ENCODE peak calls at places on chromosomes 4 and X, in six cellular contexts. Q is GM23338, Y is ovary, W is K562, L is mucosa of descending colon, T is prostate gland. R is an unnamed sample. For H3K4me1, the result is how much of the 10 kb centered on the place peaks cover.

GRCh38 chrX:153406903-153407302 is 4.4 kb upstream of the ZFP92 start:
- DNase-seq in Q (no peak), Y (no peak), W (no peak), L (no peak), T (no peak), R (no peak)

GRCh38 chr4:2243682-2244380 is 1.9 kb upstream of the HAUS3 start:
- DNase-seq in Q (no peak), Y (peak), W (peak), L (peak), T (no peak), R (no peak)

GRCh38 chr4:6987566-6987920 is 55.6 kb upstream of the TADA2B start:
- DNase-seq in Q (peak), Y (no peak), W (no peak), L (no peak), T (no peak), R (no peak)

GRCh38 chr4:187304131-187304530 is 580.5 kb upstream of the FAT1 start:
- DNase-seq in Q (peak), Y (no peak), W (no peak), L (no peak), T (no peak), R (no peak)

GRCh38 chrX:150152546-150152945 is 210.6 kb upstream of the MAMLD1 start:
- DNase-seq in Q (no peak), Y (no peak), W (no peak), L (no peak), T (no peak), R (no peak)

GRCh38 chr4:25767877-25768475 is 94.8 kb downstream of the SEL1L3 start:
- DNase-seq in Q (peak), Y (peak), W (peak), L (peak), T (peak), R (no peak)

GRCh38 chr4:55184600-55185523 is 59.5 kb upstream of the KDR start:
- DNase-seq in Q (peak), Y (no peak), W (peak), L (no peak), T (peak), R (no peak)

GRCh38 chr4:13084210-13084609 is 399.9 kb downstream of the RAB28 start:
- DNase-seq in Q (no peak), Y (no peak), W (no peak), L (no peak), T (no peak), R (no peak)

GRCh38 chrX:65635371-65635770 is 32.1 kb upstream of the MSN start:
- DNase-seq in Q (no peak), Y (peak), W (no peak), L (no peak), T (no peak), R (no peak)

GRCh38 chr4:122679946-122680345 is 52.6 kb upstream of the BBS12 start:
- DNase-seq in Q (no peak), Y (no peak), W (no peak), L (no peak), T (no peak), R (no peak)

GRCh38 chr4:107825072-107825789 is 499 bp downstream of the SGMS2 start:
- DNase-seq in Q (peak), Y (peak), W (peak), L (peak), T (peak), R (peak)

GRCh38 chr4:58061967-58062366 is 951.8 kb upstream of the IGFBP7 start:
- DNase-seq in Q (peak), Y (no peak), W (no peak), L (no peak), T (no peak), R (no peak)

GRCh38 chrX:118360429-118361125 is 14.7 kb downstream of the WDR44 start:
- DNase-seq in Q (peak), Y (no peak), W (no peak), L (no peak), T (no peak), R (no peak)

GRCh38 chr4:38768968-38769394 is 13.8 kb downstream of the TLR10 start:
- DNase-seq in Q (no peak), Y (no peak), W (no peak), L (no peak), T (no peak), R (no peak)

GRCh38 chrX:121746105-121746504 is 698.7 kb downstream of the GLUD2 start:
- DNase-seq in Q (no peak), Y (no peak), W (no peak), L (no peak), T (no peak), R (no peak)

GRCh38 chrX:38649674-38650647 is 88.6 kb downstream of the TSPAN7 start:
- DNase-seq in Q (no peak), Y (no peak), W (peak), L (no peak), T (no peak), R (no peak)

GRCh38 chrX:72019487-72019886 is 108.8 kb downstream of the NHSL2 start:
- DNase-seq in Q (no peak), Y (no peak), W (no peak), L (no peak), T (no peak), R (no peak)

GRCh38 chr4:153645183-153645582 is 38.9 kb upstream of the TLR2 start:
- DNase-seq in Q (peak), Y (no peak), W (no peak), L (no peak), T (no peak), R (no peak)

GRCh38 chrX:39679497-39680157 is 418.1 kb downstream of the BCOR start:
- DNase-seq in Q (no peak), Y (no peak), W (no peak), L (no peak), T (no peak), R (no peak)

GRCh38 chrX:118630843-118631242 is 96.6 kb upstream of the IL13RA1 start:
- DNase-seq in Q (no peak), Y (no peak), W (no peak), L (no peak), T (no peak), R (no peak)

GRCh38 chrX:56228914-56229313 is 3.2 kb upstream of the KLF8 start:
- DNase-seq in Q (peak), Y (no peak), W (no peak), L (peak), T (peak), R (no peak)

GRCh38 chrX:109347618-109348017 is 134.3 kb downstream of the GUCY2F start:
- DNase-seq in Q (peak), Y (no peak), W (no peak), L (no peak), T (no peak), R (no peak)

GRCh38 chrX:2500681-2501151 is at the start of the genes DHRSX and ZBED1:
- DNase-seq in Q (no peak), Y (no peak), W (peak), L (peak), T (no peak), R (no peak)

GRCh38 chrX:10875995-10876394 is 235.1 kb upstream of the HCCS start:
- DNase-seq in Q (no peak), Y (no peak), W (no peak), L (no peak), T (no peak), R (no peak)

GRCh38 chrX:68249401-68249831 is 183.9 kb downstream of the OPHN1 start:
- DNase-seq in Q (no peak), Y (peak), W (no peak), L (no peak), T (no peak), R (no peak)

GRCh38 chr4:78721739-78722138 is 54.4 kb upstream of the BMP2K start:
- DNase-seq in Q (peak), Y (no peak), W (no peak), L (no peak), T (no peak), R (no peak)

GRCh38 chr4:78720151-78720726 is 55.9 kb upstream of the BMP2K start:
- DNase-seq in Q (peak), Y (no peak), W (peak), L (no peak), T (no peak), R (no peak)

GRCh38 chr4:78722880-78723279 is 53.3 kb upstream of the BMP2K start:
- DNase-seq in Q (no peak), Y (no peak), W (no peak), L (no peak), T (no peak), R (no peak)

GRCh38 chr4:78722320-78722719 is 53.8 kb upstream of the BMP2K start:
- DNase-seq in Q (no peak), Y (no peak), W (no peak), L (no peak), T (no peak), R (no peak)

DNA sequence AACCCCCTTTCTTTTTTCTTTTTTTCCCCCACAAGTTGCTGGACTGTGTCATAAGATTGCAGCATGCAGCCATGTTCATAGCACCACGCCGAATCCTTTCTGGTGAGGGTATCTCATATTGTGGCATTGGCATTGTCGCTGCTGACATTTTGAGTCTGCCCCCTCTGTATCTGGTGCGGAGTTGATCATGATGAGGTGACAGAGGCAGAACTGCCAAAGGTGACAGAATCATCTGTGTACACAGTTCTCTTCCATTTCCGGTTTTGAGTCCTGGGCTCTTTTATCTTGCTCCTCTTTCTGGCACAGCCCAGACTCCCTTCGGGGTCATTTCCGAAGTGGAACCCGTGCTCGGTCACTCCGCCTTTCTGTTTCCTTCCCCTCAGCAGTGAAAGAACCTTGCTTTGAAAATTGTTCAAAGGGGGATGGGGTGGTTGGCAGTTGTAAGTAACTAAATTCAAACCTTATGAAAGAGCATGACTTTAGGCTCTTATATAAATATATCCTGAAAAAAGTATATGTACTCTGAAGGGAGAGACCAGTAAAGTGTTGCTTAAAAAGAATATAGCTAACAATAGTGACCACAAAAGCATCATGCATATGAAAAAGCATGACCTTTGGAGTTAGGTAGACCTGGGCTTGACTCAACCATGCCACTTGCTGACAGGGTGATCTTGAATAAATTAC is 55.0 kb upstream of the BMP2K start:
- DNase-seq in Q (no peak), Y (no peak), W (peak), L (no peak), T (no peak), R (no peak)
- H3K4me3 ChIP-seq in Q (peak), Y (no peak), W (peak), L (no peak), T (no peak), R (no peak)

GRCh38 chr4:101264550-101264949 is 82.8 kb downstream of the PPP3CA start:
- DNase-seq in Q (no peak), Y (no peak), W (no peak), L (no peak), T (no peak), R (no peak)
- H3K4me1 ChIP-seq in Q (under half), Y (under half), W (under half), L (under half), T (under half), R (under half)

GRCh38 chr4:16868674-16869073 is 29.8 kb downstream of the LDB2 start:
- DNase-seq in Q (no peak), Y (no peak), W (no peak), L (no peak), T (no peak), R (no peak)
- TF ChIP-seq CTCF in Q (no peak), Y (no peak), W (no peak), L (no peak), T (no peak), R (no peak)

DNA sequence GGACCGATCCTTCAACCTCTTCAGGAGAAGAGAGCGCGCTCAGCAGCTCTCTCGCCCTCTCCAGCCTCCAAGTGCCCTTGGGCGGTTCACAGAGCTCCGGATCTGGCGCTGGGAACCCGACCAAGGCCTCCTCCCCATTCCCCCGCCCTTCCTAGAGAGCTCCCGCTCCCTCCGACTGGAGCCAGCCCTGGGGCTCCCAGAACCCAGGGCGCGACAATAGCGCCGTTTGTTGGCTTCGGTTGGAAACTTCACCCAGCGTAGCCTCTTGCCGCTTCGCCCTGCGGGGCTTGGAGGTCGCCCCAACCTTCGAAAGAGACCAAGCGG is 3.1 kb upstream of the SOX3 start:
- DNase-seq in Q (peak), Y (no peak), W (no peak), L (no peak), T (no peak), R (no peak)
- H3K4me3 ChIP-seq in Q (peak), Y (no peak), W (no peak), L (no peak), T (no peak), R (no peak)

DNA sequence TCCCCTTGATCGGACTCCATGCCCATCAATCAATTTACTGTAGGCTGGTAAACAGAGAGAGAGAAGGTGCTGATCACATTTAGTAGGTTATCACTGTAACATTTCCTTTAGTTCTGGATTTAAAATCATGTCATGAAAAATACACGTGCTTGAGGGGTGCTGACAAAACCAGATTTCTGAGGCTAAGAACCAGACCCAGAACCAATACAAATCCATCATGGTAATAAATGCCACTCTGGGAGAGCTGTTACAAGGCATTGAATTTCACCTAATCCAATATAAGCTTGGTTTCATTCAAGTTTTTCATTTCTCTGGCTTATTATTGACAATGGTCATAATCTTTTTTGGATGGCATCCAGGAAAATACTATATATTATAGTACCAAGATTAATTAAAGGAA is 54.5 kb downstream of the FBXO8 start:
- DNase-seq in Q (no peak), Y (no peak), W (no peak), L (no peak), T (no peak), R (no peak)
- H3K4me1 ChIP-seq in Q (under half), Y (under half), W (under half), L (under half), T (under half), R (under half)

DNA sequence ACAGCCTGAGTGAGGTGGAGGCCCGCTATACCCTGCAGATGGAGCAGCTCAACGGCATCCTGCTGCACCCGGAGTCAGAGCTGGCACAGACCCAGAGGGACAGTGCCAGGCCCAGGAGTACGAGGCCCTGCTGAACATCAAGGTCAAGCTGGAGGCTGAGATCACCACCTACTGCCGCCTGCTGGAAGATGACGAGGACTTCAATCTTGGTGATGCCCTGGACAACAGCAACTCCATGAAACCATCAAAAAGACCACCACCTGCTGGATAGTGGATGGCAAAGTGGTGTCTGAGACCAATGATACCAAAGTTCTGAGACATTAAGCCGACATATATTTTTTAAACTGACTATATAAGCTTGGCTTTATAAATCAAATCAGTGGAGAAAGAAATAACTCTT is 73.3 kb upstream of the HHIP start:
- DNase-seq in Q (peak), Y (no peak), W (no peak), L (no peak), T (no peak), R (no peak)
- TF ChIP-seq CTCF in Q (peak), Y (no peak), W (peak), L (no peak), T (no peak), R (no peak)

GRCh38 chr4:77072195-77072753 is 3.5 kb downstream of the CCNI start:
- DNase-seq in Q (peak), Y (no peak), W (no peak), L (no peak), T (no peak), R (no peak)
- H3K4me3 ChIP-seq in Q (no peak), Y (no peak), W (no peak), L (no peak), T (no peak), R (peak)

DNA sequence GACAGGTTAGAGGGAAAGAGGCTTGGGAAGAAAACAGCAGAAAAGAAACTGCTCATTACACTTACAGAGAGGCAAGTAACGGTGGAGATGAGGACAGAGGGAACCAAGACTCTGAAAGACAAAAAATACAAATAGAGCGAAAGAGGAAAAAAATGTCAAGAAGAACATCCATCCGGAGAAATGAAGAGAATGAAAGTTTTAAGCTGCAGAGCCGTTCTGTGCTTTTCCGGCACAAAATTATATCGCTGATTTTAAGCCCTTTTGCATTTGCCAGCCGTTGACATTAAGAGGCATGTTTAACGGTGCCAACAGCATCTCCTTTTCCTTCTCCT is 236 bp downstream of the PCDH10 start:
- DNase-seq in Q (no peak), Y (no peak), W (no peak), L (no peak), T (no peak), R (no peak)
- H3K4me1 ChIP-seq in Q (under half), Y (under half), W (under half), L (under half), T (under half), R (under half)

GRCh38 chr4:120672558-120673147 is 249.9 kb downstream of the PRDM5 start:
- DNase-seq in Q (peak), Y (no peak), W (no peak), L (no peak), T (no peak), R (no peak)
- TF ChIP-seq CTCF in Q (no peak), Y (no peak), W (no peak), L (no peak), T (no peak), R (no peak)

DNA sequence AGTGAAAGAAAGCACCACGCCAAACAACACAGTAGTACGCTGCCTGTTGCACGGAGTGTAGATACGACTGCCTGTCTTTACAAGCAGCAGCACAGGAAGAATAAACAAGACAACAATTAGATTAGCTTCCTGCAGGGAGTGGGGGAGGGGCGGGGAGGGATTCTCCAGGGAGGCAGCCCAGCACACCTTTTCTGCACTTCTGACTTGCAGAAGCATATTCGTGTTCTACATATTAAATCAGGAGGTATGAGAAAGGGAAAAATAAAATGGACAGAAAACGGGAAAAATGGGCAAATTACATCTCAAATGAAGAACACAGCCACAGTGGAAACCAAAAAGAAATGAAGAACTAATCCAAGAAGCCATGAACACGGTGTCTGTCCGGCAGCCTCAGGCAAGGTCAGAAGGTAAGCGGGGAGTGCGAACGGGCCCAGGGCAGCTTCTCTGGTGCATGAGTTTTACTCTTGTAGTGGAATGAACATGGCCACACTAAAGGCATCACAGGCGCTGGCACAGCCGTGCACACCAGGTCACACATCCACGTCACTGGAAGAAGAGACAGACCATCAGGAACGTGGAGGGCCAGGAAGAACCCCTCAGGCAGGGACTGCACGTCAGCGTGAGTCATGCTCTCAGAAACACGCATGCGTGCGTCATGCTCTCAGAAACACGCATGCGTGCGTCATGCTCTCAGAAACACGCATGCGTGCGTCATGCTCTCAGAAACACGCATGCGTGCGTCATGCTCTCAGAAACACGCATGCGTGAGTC is 20.1 kb upstream of the ADRA2C start:
- DNase-seq in Q (no peak), Y (no peak), W (no peak), L (no peak), T (no peak), R (no peak)
- H3K4me3 ChIP-seq in Q (peak), Y (no peak), W (no peak), L (no peak), T (no peak), R (no peak)